ENCODE peak calls at places on chromosome 9, in five cellular contexts. B, J, M, N and C are unnamed samples.

GRCh38 chr9:81573415-81574321 is 115.7 kb downstream of the TLE1 start:
- DNase-seq in B (no peak), J (no peak), M (no peak), N (no peak), C (no peak)

GRCh38 chr9:110016340-110016739 is 191.6 kb downstream of the C9orf152 start:
- DNase-seq in B (no peak), J (peak; percentile 49), M (no peak), N (no peak), C (no peak)

GRCh38 chr9:131237931-131238401 is 38.3 kb downstream of the FAM78A start:
- DNase-seq in B (no peak), J (peak; percentile 86), M (peak; percentile 64), N (peak; percentile 31), C (no peak)

GRCh38 chr9:122106576-122106975 is 13.5 kb upstream of the TTLL11 start:
- DNase-seq in B (no peak), J (no peak), M (no peak), N (no peak), C (no peak)

GRCh38 chr9:82488319-82488701 is 499.7 kb downstream of the SPATA31D1 start:
- DNase-seq in B (no peak), J (peak; percentile 6), M (no peak), N (no peak), C (no peak)

GRCh38 chr9:36023260-36024048 is 13.3 kb upstream of the RECK start:
- DNase-seq in B (peak; percentile 63), J (peak; percentile 62), M (peak; percentile 37), N (peak; percentile 58), C (peak; percentile 76)

GRCh38 chr9:134299883-134300282 is 26.4 kb upstream of the RXRA start:
- DNase-seq in B (no peak), J (no peak), M (no peak), N (no peak), C (no peak)

GRCh38 chr9:107711528-107711927 is 222.0 kb upstream of the KLF4 start:
- DNase-seq in B (no peak), J (peak; percentile 67), M (no peak), N (no peak), C (no peak)

GRCh38 chr9:133115604-133116345 is 5.3 kb downstream of the RALGDS start:
- DNase-seq in B (no peak), J (no peak), M (peak; percentile 94), N (no peak), C (no peak)